ENCODE peak calls at places on chromosomes 5 and 9, in nine cellular contexts. C is activated CD4-positive, alpha-beta T cell treated with anti-CD3 and anti-CD28 coated beads, Interleukin-2, amount 50 U/mL, for 1 hour; G is T-helper 2 cell; F is GM23338; S is stimulated activated naive CD4-positive, alpha-beta T cell; M is NCI-H460; K is bronchial epithelial cell; L is NCI-H146; D is stimulated activated CD4-positive, alpha-beta T cell treated with anti-CD3 and anti-CD28 coated beads, Interleukin-4, amount 100 ng/mL, for 24 hours. H is an unnamed sample.

GRCh38 chr5:7565559-7565958 is 169.6 kb downstream of the ADCY2 start:
- DNase-seq in C (no peak), G (no peak), F (no peak), S (no peak), M (no peak), K (no peak), L (no peak), D (no peak), H (no peak)

GRCh38 chr5:178123987-178124925 is 6.6 kb upstream of the RMND5B start:
- DNase-seq in C (no peak), G (no peak), F (peak), S (no peak), M (no peak), K (no peak), L (no peak), D (no peak), H (no peak)

GRCh38 chr9:130041648-130042405 is 1.2 kb downstream of the FNBP1 start:
- DNase-seq in C (no peak), G (no peak), F (peak), S (no peak), M (no peak), K (no peak), L (no peak), D (peak), H (no peak)

GRCh38 chr9:132560604-132561304 is 21.7 kb upstream of the BARHL1 start:
- DNase-seq in C (no peak), G (no peak), F (no peak), S (no peak), M (no peak), K (no peak), L (no peak), D (no peak), H (no peak)

GRCh38 chr5:137498301-137498735 is 808 bp downstream of the SPOCK1 start:
- DNase-seq in C (no peak), G (peak), F (peak), S (no peak), M (no peak), K (peak), L (peak), D (no peak), H (no peak)

GRCh38 chr5:123449424-123449823 is 26.2 kb upstream of the CEP120 start:
- DNase-seq in C (no peak), G (no peak), F (no peak), S (no peak), M (no peak), K (no peak), L (no peak), D (no peak), H (no peak)

GRCh38 chr5:13478831-13479465 is 465.5 kb downstream of the DNAH5 start:
- DNase-seq in C (no peak), G (no peak), F (peak), S (no peak), M (peak), K (peak), L (peak), D (no peak), H (no peak)

GRCh38 chr9:129145841-129146292 is 32.2 kb downstream of the IER5L start:
- DNase-seq in C (no peak), G (no peak), F (peak), S (no peak), M (no peak), K (no peak), L (no peak), D (no peak), H (no peak)

GRCh38 chr9:16022228-16022627 is 469.4 kb downstream of the CCDC171 start:
- DNase-seq in C (no peak), G (no peak), F (no peak), S (no peak), M (no peak), K (no peak), L (no peak), D (no peak), H (no peak)

GRCh38 chr5:176870110-176870591 is 29.0 kb downstream of the HK3 start:
- DNase-seq in C (no peak), G (no peak), F (peak), S (no peak), M (peak), K (peak), L (peak), D (no peak), H (no peak)

GRCh38 chr5:92991681-92992472 is 589.1 kb downstream of the NR2F1-AS1 start:
- DNase-seq in C (no peak), G (no peak), F (no peak), S (no peak), M (no peak), K (peak), L (peak), D (no peak), H (no peak)

GRCh38 chr5:16842916-16843315 is 93.2 kb downstream of the MYO10 start:
- DNase-seq in C (no peak), G (no peak), F (no peak), S (no peak), M (no peak), K (peak), L (no peak), D (no peak), H (no peak)

GRCh38 chr9:15834541-15834940 is 281.7 kb downstream of the CCDC171 start:
- DNase-seq in C (no peak), G (no peak), F (no peak), S (no peak), M (no peak), K (no peak), L (peak), D (no peak), H (no peak)

GRCh38 chr5:96292582-96293247 is 140.3 kb downstream of the PCSK1 start:
- DNase-seq in C (no peak), G (no peak), F (no peak), S (no peak), M (no peak), K (no peak), L (no peak), D (no peak), H (no peak)

GRCh38 chr9:106928350-106928749 is 65.4 kb downstream of the ZNF462 start:
- DNase-seq in C (no peak), G (no peak), F (no peak), S (no peak), M (no peak), K (no peak), L (no peak), D (no peak), H (no peak)

GRCh38 chr9:27924502-27924901 is 351.2 kb upstream of the C9orf72 start:
- DNase-seq in C (no peak), G (no peak), F (no peak), S (no peak), M (no peak), K (peak), L (no peak), D (no peak), H (no peak)

GRCh38 chr9:124312290-124313265 is 54.8 kb downstream of the NEK6 start:
- DNase-seq in C (no peak), G (no peak), F (peak), S (no peak), M (no peak), K (no peak), L (no peak), D (no peak), H (no peak)

GRCh38 chr9:20559236-20559896 is 62.9 kb downstream of the MLLT3 start:
- DNase-seq in C (no peak), G (no peak), F (no peak), S (no peak), M (no peak), K (peak), L (no peak), D (no peak), H (no peak)

GRCh38 chr5:40240111-40240510 is 439.6 kb upstream of the PTGER4 start:
- DNase-seq in C (no peak), G (peak), F (no peak), S (no peak), M (no peak), K (peak), L (no peak), D (peak), H (no peak)

GRCh38 chr5:172093559-172093958 is 87.1 kb upstream of the FBXW11 start:
- DNase-seq in C (no peak), G (no peak), F (no peak), S (no peak), M (no peak), K (no peak), L (no peak), D (no peak), H (no peak)

GRCh38 chr9:106797299-106797698 is 65.7 kb upstream of the ZNF462 start:
- DNase-seq in C (no peak), G (no peak), F (no peak), S (no peak), M (no peak), K (peak), L (no peak), D (no peak), H (no peak)

GRCh38 chr5:34583167-34583566 is 73.0 kb upstream of the RAI14 start:
- DNase-seq in C (no peak), G (no peak), F (no peak), S (no peak), M (no peak), K (peak), L (no peak), D (no peak), H (no peak)

GRCh38 chr9:106829666-106830408 is 33.1 kb upstream of the ZNF462 start:
- DNase-seq in C (no peak), G (no peak), F (peak), S (no peak), M (no peak), K (no peak), L (no peak), D (no peak), H (no peak)

GRCh38 chr5:61559722-61560121 is 227.7 kb downstream of the ZSWIM6 start:
- DNase-seq in C (no peak), G (no peak), F (no peak), S (no peak), M (no peak), K (no peak), L (no peak), D (no peak), H (no peak)

GRCh38 chr5:40277161-40277906 is 402.4 kb upstream of the PTGER4 start:
- DNase-seq in C (no peak), G (peak), F (no peak), S (no peak), M (no peak), K (no peak), L (no peak), D (peak), H (no peak)

GRCh38 chr5:18792145-18792544 is 1157.9 kb downstream of the TAF11L14 start:
- DNase-seq in C (no peak), G (no peak), F (no peak), S (no peak), M (no peak), K (peak), L (peak), D (no peak), H (no peak)

GRCh38 chr5:175694371-175695160 is 36.7 kb downstream of the HRH2 start:
- DNase-seq in C (no peak), G (no peak), F (no peak), S (no peak), M (no peak), K (no peak), L (no peak), D (no peak), H (no peak)

GRCh38 chr5:93336330-93337110 is 244.5 kb downstream of the NR2F1-AS1 start:
- DNase-seq in C (no peak), G (no peak), F (no peak), S (no peak), M (no peak), K (peak), L (no peak), D (no peak), H (no peak)

GRCh38 chr5:88682797-88683496 is 200.0 kb downstream of the MEF2C start:
- DNase-seq in C (no peak), G (no peak), F (peak), S (no peak), M (no peak), K (no peak), L (no peak), D (no peak), H (no peak)

GRCh38 chr5:43572357-43572756 is 15.5 kb upstream of the PAIP1 start:
- DNase-seq in C (no peak), G (no peak), F (no peak), S (no peak), M (no peak), K (no peak), L (no peak), D (no peak), H (no peak)

H was measured in T-helper 9 cell.